ENCODE peak calls at places on chromosomes 7 and 10, in six cellular contexts. N is bronchial epithelial cell, X is MM.1S, Z is fibroblast of pulmonary artery, D is upper lobe of left lung, G is kidney epithelial cell. H is an unnamed sample.

GRCh38 chr10:72665925-72666324 is 26.0 kb upstream of the MCU start:
- DNase-seq in N (peak), X (no peak), Z (no peak), D (no peak), G (no peak), H (no peak)

GRCh38 chr10:133225707-133226191 is 4.3 kb upstream of the UTF1 start:
- DNase-seq in N (no peak), X (no peak), Z (no peak), D (no peak), G (no peak), H (no peak)

GRCh38 chr7:151598045-151598444 is 78.3 kb upstream of the RHEB start:
- DNase-seq in N (peak), X (no peak), Z (peak), D (no peak), G (peak), H (no peak)

GRCh38 chr7:94252971-94253370 is 141.7 kb upstream of the COL1A2 start:
- DNase-seq in N (no peak), X (no peak), Z (peak), D (no peak), G (no peak), H (no peak)

GRCh38 chr7:81956520-81956919 is 186.7 kb upstream of the HGF start:
- DNase-seq in N (peak), X (peak), Z (peak), D (no peak), G (no peak), H (peak)

GRCh38 chr7:104137971-104138370 is 69.8 kb downstream of the ORC5 start:
- DNase-seq in N (peak), X (no peak), Z (peak), D (no peak), G (peak), H (no peak)

GRCh38 chr7:158582089-158582456 is 5.5 kb downstream of the PTPRN2 start:
- DNase-seq in N (no peak), X (no peak), Z (no peak), D (no peak), G (no peak), H (no peak)

GRCh38 chr10:98060079-98060478 is 29.7 kb upstream of the CRTAC1 start:
- DNase-seq in N (no peak), X (no peak), Z (no peak), D (no peak), G (no peak), H (no peak)

GRCh38 chr7:44912775-44913347 is 27.5 kb upstream of the PURB start:
- DNase-seq in N (peak), X (no peak), Z (no peak), D (no peak), G (no peak), H (no peak)

GRCh38 chr10:84117683-84118394 is 21.5 kb upstream of the GHITM start:
- DNase-seq in N (no peak), X (no peak), Z (no peak), D (no peak), G (peak), H (no peak)

GRCh38 chr7:4800926-4801838 is 25.8 kb downstream of the AP5Z1 start:
- DNase-seq in N (no peak), X (no peak), Z (no peak), D (no peak), G (no peak), H (no peak)

GRCh38 chr7:4800487-4800886 is 25.1 kb downstream of the AP5Z1 start:
- DNase-seq in N (no peak), X (no peak), Z (no peak), D (no peak), G (no peak), H (no peak)

GRCh38 chr7:4803397-4804241 is 28.2 kb downstream of the AP5Z1 start:
- DNase-seq in N (no peak), X (no peak), Z (no peak), D (no peak), G (no peak), H (no peak)

GRCh38 chr7:4799508-4800268 is 24.3 kb downstream of the AP5Z1 start:
- DNase-seq in N (no peak), X (no peak), Z (no peak), D (no peak), G (no peak), H (no peak)

DNA sequence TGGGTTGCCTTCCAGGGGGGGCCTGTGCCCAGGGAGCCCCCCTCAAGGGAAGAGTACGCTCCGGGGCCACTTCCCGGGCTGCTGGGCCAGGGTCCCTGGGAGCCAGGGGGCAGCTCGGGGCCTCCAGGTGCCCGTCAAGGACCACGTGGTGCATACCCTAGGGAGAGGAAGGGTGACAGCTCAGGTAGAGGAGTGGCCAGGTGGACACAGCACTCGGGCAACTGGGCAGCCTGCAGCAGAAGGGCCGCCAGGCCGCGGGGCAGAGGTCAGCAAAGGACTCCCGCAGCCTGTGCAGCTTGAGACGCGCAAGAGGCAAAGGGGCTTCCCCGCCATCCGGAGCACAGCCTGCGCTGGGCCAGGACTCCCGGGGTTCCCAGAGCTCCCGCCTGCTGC is 26.4 kb downstream of the AP5Z1 start:
- DNase-seq in N (no peak), X (no peak), Z (no peak), D (no peak), G (no peak), H (no peak)
- H3K4me3 ChIP-seq in N (no peak), X (no peak), Z (no peak), D (no peak), G (no peak), H (no peak)

DNA sequence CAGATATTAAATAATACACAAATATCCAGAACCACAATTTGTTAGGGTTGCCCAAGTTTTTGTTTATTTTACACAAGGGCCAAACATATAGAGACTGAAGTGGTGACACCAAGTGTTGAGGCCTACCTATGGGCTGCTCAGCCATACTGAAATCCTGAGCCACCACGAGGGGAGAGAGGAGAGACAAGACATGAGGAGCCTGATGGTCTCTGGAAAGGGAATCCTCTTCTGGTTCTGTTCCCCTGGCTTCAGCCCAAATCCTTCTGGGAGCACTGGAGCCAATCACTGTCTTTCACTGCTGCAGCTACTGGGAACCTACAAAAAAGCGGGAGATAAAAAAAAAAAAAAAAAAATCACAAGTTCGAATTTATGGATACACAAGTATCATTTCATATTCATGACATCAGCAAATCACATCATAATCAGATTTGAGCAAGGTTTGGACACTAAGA is 1.9 kb downstream of the SKIDA1 start:
- DNase-seq in N (no peak), X (no peak), Z (peak), D (no peak), G (no peak), H (no peak)
- H3K4me3 ChIP-seq in N (no peak), X (no peak), Z (no peak), D (no peak), G (no peak), H (no peak)

GRCh38 chr7:7180725-7181428 is 1.5 kb upstream of the C1GALT1 start:
- DNase-seq in N (no peak), X (no peak), Z (no peak), D (no peak), G (no peak), H (no peak)
- H3K4me3 ChIP-seq in N (no peak), X (peak), Z (peak), D (peak), G (no peak), H (peak)

DNA sequence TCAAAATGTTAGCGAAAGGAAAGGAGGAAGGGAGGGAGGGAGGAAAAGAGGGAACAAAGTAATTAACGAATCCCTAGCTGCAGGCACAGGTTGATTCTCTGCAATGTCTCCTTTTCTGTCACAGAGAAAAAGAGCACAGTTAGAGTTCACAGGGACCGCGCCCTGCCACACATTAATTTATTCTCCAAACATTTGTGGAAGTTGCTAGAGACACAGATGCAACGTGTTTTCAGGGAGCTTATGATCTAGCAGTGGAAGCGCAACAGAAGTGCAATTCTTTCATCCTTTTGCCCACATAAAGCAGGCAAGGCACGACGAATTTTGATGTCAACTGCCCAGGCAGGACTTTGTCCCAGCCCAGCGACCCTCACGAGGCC is 101.6 kb upstream of the ZNF438 start:
- DNase-seq in N (no peak), X (no peak), Z (no peak), D (no peak), G (no peak), H (no peak)
- H3K4me3 ChIP-seq in N (peak), X (peak), Z (no peak), D (peak), G (no peak), H (peak)

DNA sequence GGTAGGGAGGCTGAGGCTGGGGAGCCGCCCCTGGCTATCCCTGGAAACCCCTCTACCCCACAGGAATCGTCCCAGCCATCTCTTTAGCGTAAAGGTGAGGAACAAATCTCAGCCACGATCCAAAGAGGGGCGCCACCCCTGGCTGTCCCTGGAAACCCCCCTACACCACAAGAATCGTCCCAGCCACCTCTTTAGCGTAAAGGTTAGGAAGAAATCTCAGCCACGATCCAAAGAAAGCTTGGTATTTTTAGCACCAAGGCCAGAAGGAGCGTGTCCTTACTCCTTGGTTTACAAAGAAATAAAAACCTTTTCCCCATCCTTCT is 757 bp upstream of the TSPAN14 start:
- DNase-seq in N (no peak), X (no peak), Z (no peak), D (no peak), G (no peak), H (no peak)
- H3K4me3 ChIP-seq in N (peak), X (peak), Z (peak), D (peak), G (peak), H (no peak)